ENCODE peak calls at places on chromosomes 16 and 17, in ten cellular contexts. One of them, this sample, is unnamed.

GRCh38 chr16:89334461-89334860 is 117.0 kb downstream of the ZNF778 start:
- DNase-seq in GM12865: no peak
- DNase-seq in Calu3: no peak
- DNase-seq in AG09319: no peak
- DNase-seq in endothelial cell of umbilical vein: no peak
- DNase-seq in nephron progenitor cell: no peak
- DNase-seq in left lung: peak; percentile 19
- DNase-seq in A549: no peak
- DNase-seq in endodermal cell: no peak
- DNase-seq in gastrocnemius medialis: no peak
- DNase-seq in this sample: no peak

GRCh38 chr17:75783069-75783783 is 1.4 kb upstream of the UNK start:
- DNase-seq in endodermal cell: no peak
- DNase-seq in gastrocnemius medialis: no peak
- DNase-seq in endothelial cell of umbilical vein: peak; percentile 80
- DNase-seq in Calu3: peak; percentile 56
- DNase-seq in AG09319: no peak
- DNase-seq in A549: no peak
- DNase-seq in GM12865: peak; percentile 87
- DNase-seq in nephron progenitor cell: no peak
- DNase-seq in left lung: no peak
- DNase-seq in this sample: peak; percentile 76

GRCh38 chr16:86353934-86354333 is 156.4 kb upstream of the FOXF1 start:
- DNase-seq in gastrocnemius medialis: no peak
- DNase-seq in endodermal cell: no peak
- DNase-seq in nephron progenitor cell: no peak
- DNase-seq in endothelial cell of umbilical vein: no peak
- DNase-seq in Calu3: no peak
- DNase-seq in A549: no peak
- DNase-seq in AG09319: no peak
- DNase-seq in GM12865: no peak
- DNase-seq in left lung: no peak
- DNase-seq in this sample: no peak

GRCh38 chr17:55567240-55568216 is 56.3 kb upstream of the SMIM36 start:
- DNase-seq in endodermal cell: no peak
- DNase-seq in GM12865: no peak
- DNase-seq in A549: no peak
- DNase-seq in Calu3: no peak
- DNase-seq in AG09319: no peak
- DNase-seq in nephron progenitor cell: no peak
- DNase-seq in left lung: no peak
- DNase-seq in gastrocnemius medialis: no peak
- DNase-seq in endothelial cell of umbilical vein: no peak
- DNase-seq in this sample: no peak

GRCh38 chr17:47873200-47874090 is 22.5 kb upstream of the SP6 start:
- DNase-seq in endodermal cell: no peak
- DNase-seq in nephron progenitor cell: no peak
- DNase-seq in GM12865: no peak
- DNase-seq in AG09319: no peak
- DNase-seq in A549: no peak
- DNase-seq in Calu3: no peak
- DNase-seq in left lung: no peak
- DNase-seq in endothelial cell of umbilical vein: no peak
- DNase-seq in gastrocnemius medialis: no peak
- DNase-seq in this sample: no peak

GRCh38 chr17:1644493-1645206 is 882 bp downstream of the SCARF1 start:
- DNase-seq in AG09319: no peak
- DNase-seq in Calu3: no peak
- DNase-seq in A549: no peak
- DNase-seq in endodermal cell: peak; percentile 64
- DNase-seq in left lung: peak; percentile 45
- DNase-seq in endothelial cell of umbilical vein: peak; percentile 60
- DNase-seq in gastrocnemius medialis: no peak
- DNase-seq in GM12865: peak; percentile 85
- DNase-seq in nephron progenitor cell: no peak
- DNase-seq in this sample: peak; percentile 26

GRCh38 chr17:2685696-2686095 is 25.9 kb downstream of the CLUH start:
- DNase-seq in GM12865: no peak
- DNase-seq in left lung: no peak
- DNase-seq in endothelial cell of umbilical vein: no peak
- DNase-seq in gastrocnemius medialis: no peak
- DNase-seq in endodermal cell: peak; percentile 72
- DNase-seq in nephron progenitor cell: no peak
- DNase-seq in AG09319: no peak
- DNase-seq in Calu3: no peak
- DNase-seq in A549: no peak
- DNase-seq in this sample: no peak

GRCh38 chr16:76985362-76985761 is 205.6 kb upstream of the MON1B start:
- DNase-seq in endothelial cell of umbilical vein: no peak
- DNase-seq in AG09319: no peak
- DNase-seq in gastrocnemius medialis: no peak
- DNase-seq in endodermal cell: no peak
- DNase-seq in Calu3: no peak
- DNase-seq in GM12865: no peak
- DNase-seq in left lung: no peak
- DNase-seq in nephron progenitor cell: no peak
- DNase-seq in A549: no peak
- DNase-seq in this sample: no peak

GRCh38 chr16:58026705-58027340 is 1.3 kb downstream of the MMP15 start:
- DNase-seq in gastrocnemius medialis: no peak
- DNase-seq in endothelial cell of umbilical vein: no peak
- DNase-seq in GM12865: no peak
- DNase-seq in nephron progenitor cell: peak; percentile 57
- DNase-seq in endodermal cell: peak; percentile 77
- DNase-seq in AG09319: no peak
- DNase-seq in Calu3: peak; percentile 51
- DNase-seq in A549: peak; percentile 26
- DNase-seq in left lung: no peak
- DNase-seq in this sample: no peak

GRCh38 chr16:73124097-73124652 is 76.2 kb upstream of the ZFHX3 start:
- DNase-seq in gastrocnemius medialis: no peak
- DNase-seq in endothelial cell of umbilical vein: no peak
- DNase-seq in A549: no peak
- DNase-seq in endodermal cell: no peak
- DNase-seq in left lung: no peak
- DNase-seq in Calu3: no peak
- DNase-seq in nephron progenitor cell: no peak
- DNase-seq in AG09319: no peak
- DNase-seq in GM12865: no peak
- DNase-seq in this sample: peak; percentile 25

DNA sequence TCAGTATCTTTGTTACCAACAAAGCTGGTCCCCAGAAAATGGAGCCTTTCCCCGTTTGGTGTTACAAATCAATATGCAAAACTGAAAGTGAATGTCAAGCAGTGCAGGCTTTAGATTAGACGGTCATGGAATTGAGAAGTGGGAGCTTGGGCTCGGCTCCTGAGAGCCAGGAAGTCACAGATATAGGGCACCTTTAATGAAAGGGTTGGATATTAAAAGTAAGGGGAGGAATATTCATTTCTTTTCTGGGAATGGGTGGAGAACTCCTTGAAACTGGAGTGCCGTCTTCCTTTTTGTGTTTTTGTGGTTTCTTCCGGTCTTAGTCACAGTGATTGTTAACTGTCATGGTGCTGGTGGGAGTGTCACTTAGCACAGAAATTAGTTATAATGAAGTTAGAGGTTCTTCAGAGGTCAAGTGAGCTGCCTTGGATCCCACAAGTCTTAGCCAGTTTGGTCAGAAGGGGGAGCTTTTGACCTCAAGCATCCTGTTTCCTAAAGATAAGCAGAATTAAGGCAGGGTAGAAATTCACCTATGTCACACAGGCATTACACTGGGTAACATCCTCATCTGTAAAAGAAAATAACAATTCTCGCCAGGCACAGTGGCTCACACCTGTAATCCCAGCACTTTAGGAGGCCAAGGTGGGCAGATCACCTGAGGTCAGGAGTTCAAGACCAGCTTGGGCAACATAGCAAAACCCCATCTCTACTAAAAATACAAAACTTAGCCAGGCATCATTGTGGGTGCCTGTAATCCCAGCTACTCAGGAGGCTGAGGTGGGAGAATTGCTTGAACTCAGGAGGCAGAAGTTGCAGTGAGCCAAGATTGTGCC is 9.6 kb upstream of the EIF1 start:
- DNase-seq in left lung: peak; percentile 60
- DNase-seq in Calu3: peak; percentile 80
- DNase-seq in A549: no peak
- DNase-seq in gastrocnemius medialis: no peak
- DNase-seq in AG09319: no peak
- DNase-seq in GM12865: peak; percentile 94
- DNase-seq in endothelial cell of umbilical vein: peak; percentile 63
- DNase-seq in nephron progenitor cell: no peak
- DNase-seq in endodermal cell: peak; percentile 74
- DNase-seq in this sample: peak; percentile 60
- TF ChIP-seq CTCF in left lung: no peak
- TF ChIP-seq CTCF in Calu3: peak; percentile 14
- TF ChIP-seq CTCF in A549: peak; percentile 42
- TF ChIP-seq CTCF in gastrocnemius medialis: no peak
- TF ChIP-seq CTCF in AG09319: peak; percentile 27
- TF ChIP-seq CTCF in GM12865: peak; percentile 42
- TF ChIP-seq CTCF in endothelial cell of umbilical vein: no peak
- TF ChIP-seq CTCF in nephron progenitor cell: no peak
- TF ChIP-seq CTCF in endodermal cell: peak; percentile 64
- TF ChIP-seq CTCF in this sample: peak; percentile 7

GRCh38 chr17:32007463-32008298 is 498 bp downstream of the LRRC37B start:
- DNase-seq in GM12865: peak; percentile 45
- DNase-seq in gastrocnemius medialis: peak; percentile 19
- DNase-seq in AG09319: no peak
- DNase-seq in A549: peak; percentile 45
- DNase-seq in endodermal cell: peak; percentile 85
- DNase-seq in nephron progenitor cell: no peak
- DNase-seq in left lung: peak; percentile 56
- DNase-seq in endothelial cell of umbilical vein: peak; percentile 48
- DNase-seq in Calu3: peak; percentile 17
- DNase-seq in this sample: peak; percentile 25
- TF ChIP-seq CTCF in GM12865: no peak
- TF ChIP-seq CTCF in gastrocnemius medialis: no peak
- TF ChIP-seq CTCF in AG09319: no peak
- TF ChIP-seq CTCF in A549: no peak
- TF ChIP-seq CTCF in endodermal cell: peak; percentile 1
- TF ChIP-seq CTCF in nephron progenitor cell: no peak
- TF ChIP-seq CTCF in left lung: no peak
- TF ChIP-seq CTCF in endothelial cell of umbilical vein: no peak
- TF ChIP-seq CTCF in Calu3: no peak
- TF ChIP-seq CTCF in this sample: no peak

DNA sequence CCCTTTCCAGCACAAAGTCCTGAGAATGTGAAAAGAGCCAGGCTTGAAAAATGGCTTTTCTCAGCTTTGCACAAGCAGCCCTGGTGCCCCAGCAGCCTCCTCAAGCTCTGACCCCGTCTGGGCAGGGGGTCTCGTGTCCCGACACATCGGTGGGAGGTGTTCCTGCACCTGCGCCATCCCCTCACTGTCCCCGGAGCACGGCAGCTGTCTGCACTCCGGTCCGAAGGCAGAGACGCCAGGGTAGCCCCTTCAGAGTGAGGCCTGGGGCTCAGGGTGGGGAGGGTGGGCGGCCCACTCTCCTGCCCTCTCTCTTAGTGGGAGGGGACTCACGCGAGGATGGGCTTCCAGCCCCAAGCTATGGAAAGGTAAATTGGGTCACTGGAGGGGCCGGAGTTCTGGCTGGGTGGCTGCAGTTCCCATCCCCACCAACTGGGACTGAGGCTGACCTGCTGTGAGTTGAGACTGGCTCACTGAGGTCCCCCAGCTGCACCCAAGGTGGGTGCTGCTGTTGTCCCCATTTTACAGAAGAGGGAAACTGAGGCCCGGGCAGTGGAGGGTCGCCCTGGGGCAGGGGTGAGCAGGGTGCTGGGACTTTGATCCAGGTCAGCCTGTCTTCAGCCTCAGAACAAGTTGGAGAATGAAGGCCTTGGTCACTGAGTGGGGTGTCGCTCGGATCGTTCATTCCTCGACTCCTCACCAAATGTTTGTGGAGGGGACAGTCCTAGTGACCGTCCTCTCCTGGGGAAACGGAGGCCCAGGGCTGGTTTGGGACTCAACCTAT is 2.3 kb upstream of the BAIAP3 start:
- DNase-seq in GM12865: no peak
- DNase-seq in Calu3: no peak
- DNase-seq in endodermal cell: no peak
- DNase-seq in AG09319: no peak
- DNase-seq in nephron progenitor cell: no peak
- DNase-seq in A549: no peak
- DNase-seq in gastrocnemius medialis: no peak
- DNase-seq in left lung: no peak
- DNase-seq in endothelial cell of umbilical vein: no peak
- DNase-seq in this sample: no peak
- TF ChIP-seq CTCF in GM12865: no peak
- TF ChIP-seq CTCF in Calu3: no peak
- TF ChIP-seq CTCF in endodermal cell: no peak
- TF ChIP-seq CTCF in AG09319: no peak
- TF ChIP-seq CTCF in nephron progenitor cell: no peak
- TF ChIP-seq CTCF in A549: no peak
- TF ChIP-seq CTCF in gastrocnemius medialis: no peak
- TF ChIP-seq CTCF in left lung: no peak
- TF ChIP-seq CTCF in endothelial cell of umbilical vein: no peak
- TF ChIP-seq CTCF in this sample: no peak

GRCh38 chr16:35497399-35497798 is 2038.0 kb downstream of the TP53TG3F start:
- DNase-seq in GM12865: peak; percentile 9
- DNase-seq in endothelial cell of umbilical vein: no peak
- DNase-seq in AG09319: no peak
- DNase-seq in gastrocnemius medialis: no peak
- DNase-seq in A549: no peak
- DNase-seq in endodermal cell: no peak
- DNase-seq in nephron progenitor cell: no peak
- DNase-seq in Calu3: no peak
- DNase-seq in left lung: no peak
- DNase-seq in this sample: no peak
- TF ChIP-seq CTCF in GM12865: no peak
- TF ChIP-seq CTCF in endothelial cell of umbilical vein: no peak
- TF ChIP-seq CTCF in AG09319: no peak
- TF ChIP-seq CTCF in gastrocnemius medialis: no peak
- TF ChIP-seq CTCF in A549: no peak
- TF ChIP-seq CTCF in endodermal cell: no peak
- TF ChIP-seq CTCF in nephron progenitor cell: no peak
- TF ChIP-seq CTCF in Calu3: no peak
- TF ChIP-seq CTCF in left lung: no peak
- TF ChIP-seq CTCF in this sample: no peak

This sample was measured in fibroblast of pulmonary artery.